ENCODE peak calls at places on chromosomes 3 and 15, in eight cellular contexts. P is AG09309; H is adipocyte; O is neuronal stem cell; V is H7; Y is cardiac fibroblast; Z is CD8-positive, alpha-beta memory T cell; B is psoas muscle. A is an unnamed sample.

GRCh38 chr3:66441124-66441523 is 59.7 kb downstream of the LRIG1 start:
- DNase-seq in P (no peak), H (peak), O (no peak), V (no peak), Y (peak), Z (no peak), B (no peak), A (peak)

GRCh38 chr15:63080638-63081250 is 38.2 kb downstream of the TPM1 start:
- DNase-seq in P (no peak), H (no peak), O (no peak), V (no peak), Y (no peak), Z (no peak), B (no peak), A (no peak)

GRCh38 chr3:193962986-193963683 is 172.8 kb upstream of the HES1 start:
- DNase-seq in P (no peak), H (no peak), O (no peak), V (no peak), Y (no peak), Z (no peak), B (no peak), A (no peak)

GRCh38 chr3:56784452-56785001 is 17.2 kb downstream of the ARHGEF3 start:
- DNase-seq in P (no peak), H (no peak), O (no peak), V (no peak), Y (no peak), Z (no peak), B (no peak), A (no peak)

GRCh38 chr3:115937054-115937453 is 313.7 kb downstream of the GAP43 start:
- DNase-seq in P (no peak), H (peak), O (no peak), V (no peak), Y (peak), Z (no peak), B (no peak), A (no peak)

GRCh38 chr3:2599471-2599870 is 500.8 kb downstream of the CNTN4 start:
- DNase-seq in P (no peak), H (no peak), O (no peak), V (no peak), Y (no peak), Z (no peak), B (no peak), A (no peak)

GRCh38 chr3:194136519-194137313 is 768 bp downstream of the HES1 start:
- DNase-seq in P (peak), H (peak), O (peak), V (peak), Y (peak), Z (no peak), B (peak), A (no peak)

GRCh38 chr3:128497305-128498126 is 4.5 kb upstream of the GATA2 start:
- DNase-seq in P (no peak), H (peak), O (no peak), V (peak), Y (peak), Z (peak), B (peak), A (no peak)

GRCh38 chr15:65376767-65377104 is 1.1 kb downstream of the IGDCC3 start:
- DNase-seq in P (no peak), H (peak), O (no peak), V (peak), Y (no peak), Z (no peak), B (no peak), A (no peak)

GRCh38 chr15:57537072-57537471 is 54.6 kb upstream of the MYZAP start:
- DNase-seq in P (peak), H (peak), O (peak), V (peak), Y (peak), Z (no peak), B (peak), A (no peak)

GRCh38 chr3:113625724-113626348 is 70.6 kb downstream of the USF3 start:
- DNase-seq in P (no peak), H (no peak), O (no peak), V (no peak), Y (peak), Z (no peak), B (no peak), A (no peak)

GRCh38 chr15:25876231-25877140 is 13.4 kb upstream of the ATP10A start:
- DNase-seq in P (no peak), H (no peak), O (no peak), V (no peak), Y (no peak), Z (no peak), B (no peak), A (no peak)

GRCh38 chr3:39133093-39133490 is 20.3 kb downstream of the CSRNP1 start:
- DNase-seq in P (no peak), H (no peak), O (no peak), V (no peak), Y (no peak), Z (no peak), B (no peak), A (no peak)

GRCh38 chr3:135853981-135854380 is 111.5 kb upstream of the PPP2R3A start:
- DNase-seq in P (no peak), H (no peak), O (no peak), V (no peak), Y (no peak), Z (no peak), B (no peak), A (no peak)

GRCh38 chr3:50585919-50586762 is 16.8 kb downstream of the HEMK1 start:
- DNase-seq in P (no peak), H (no peak), O (no peak), V (no peak), Y (no peak), Z (no peak), B (no peak), A (no peak)

GRCh38 chr15:57323806-57324589 is 52.3 kb upstream of the CGNL1 start:
- DNase-seq in P (no peak), H (no peak), O (no peak), V (peak), Y (no peak), Z (no peak), B (no peak), A (no peak)

GRCh38 chr3:60314064-60314463 is 937.2 kb downstream of the FHIT start:
- DNase-seq in P (no peak), H (no peak), O (no peak), V (no peak), Y (no peak), Z (no peak), B (no peak), A (no peak)

GRCh38 chr3:161420746-161421145 is 49.4 kb upstream of the SPTSSB start:
- DNase-seq in P (no peak), H (peak), O (peak), V (peak), Y (peak), Z (no peak), B (no peak), A (no peak)
- H3K4me3 ChIP-seq in P (no peak), H (no peak), O (no peak), V (no peak), Y (no peak), Z (no peak), B (no peak), A (no peak)

DNA sequence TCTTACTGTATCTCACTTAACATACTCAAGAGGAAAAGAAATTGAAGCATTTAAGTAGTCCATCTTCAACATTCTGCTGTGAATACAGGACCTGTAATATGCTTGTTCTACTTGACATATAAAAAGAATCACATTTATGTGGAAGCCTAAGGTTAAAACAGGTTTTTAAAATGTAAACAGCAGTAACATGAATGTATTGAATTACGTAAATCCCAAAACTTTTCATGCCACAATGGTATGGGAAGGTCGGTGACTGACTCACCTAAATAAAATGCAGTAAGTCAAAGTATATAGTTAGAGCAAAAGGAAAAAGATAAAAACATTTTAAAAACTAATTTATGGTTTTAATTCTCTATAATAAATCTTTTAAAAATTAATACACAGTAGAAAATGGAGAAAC is 115.7 kb upstream of the TJP1 start:
- DNase-seq in P (no peak), H (peak), O (no peak), V (no peak), Y (peak), Z (no peak), B (no peak), A (no peak)
- H3K4me3 ChIP-seq in P (no peak), H (no peak), O (no peak), V (no peak), Y (no peak), Z (no peak), B (no peak), A (no peak)

GRCh38 chr15:85482896-85483295 is 102.5 kb downstream of the AKAP13 start:
- DNase-seq in P (peak), H (peak), O (no peak), V (no peak), Y (peak), Z (no peak), B (no peak), A (no peak)
- H3K4me3 ChIP-seq in P (no peak), H (peak), O (no peak), V (no peak), Y (no peak), Z (no peak), B (no peak), A (no peak)

GRCh38 chr3:73623996-73624362 is 762 bp downstream of the PDZRN3 start:
- DNase-seq in P (no peak), H (peak), O (no peak), V (peak), Y (peak), Z (no peak), B (peak), A (peak)

GRCh38 chr3:73625124-73625665 is 454 bp upstream of the PDZRN3 start:
- DNase-seq in P (no peak), H (peak), O (peak), V (peak), Y (peak), Z (no peak), B (no peak), A (no peak)

GRCh38 chr3:73624363-73625123 is at the start of gene PDZRN3:
- DNase-seq in P (no peak), H (peak), O (peak), V (peak), Y (peak), Z (no peak), B (peak), A (peak)

GRCh38 chr3:73622135-73622534 is 2.6 kb downstream of the PDZRN3 start:
- DNase-seq in P (no peak), H (peak), O (no peak), V (peak), Y (no peak), Z (no peak), B (peak), A (no peak)

GRCh38 chr3:73623316-73623715 is 1.4 kb downstream of the PDZRN3 start:
- DNase-seq in P (no peak), H (peak), O (no peak), V (no peak), Y (no peak), Z (no peak), B (no peak), A (no peak)
- H3K4me3 ChIP-seq in P (peak), H (peak), O (no peak), V (peak), Y (peak), Z (no peak), B (peak), A (peak)

GRCh38 chr3:3801510-3801841 is 2.2 kb downstream of the LRRN1 start:
- DNase-seq in P (no peak), H (no peak), O (peak), V (peak), Y (no peak), Z (no peak), B (no peak), A (no peak)

GRCh38 chr3:3799173-3800075 is at the start of gene LRRN1:
- DNase-seq in P (no peak), H (peak), O (peak), V (peak), Y (no peak), Z (peak), B (peak), A (peak)

GRCh38 chr3:3798641-3799113 is 554 bp upstream of the LRRN1 start:
- DNase-seq in P (no peak), H (peak), O (no peak), V (peak), Y (no peak), Z (peak), B (peak), A (peak)

GRCh38 chr3:3800685-3801509 is 1.7 kb downstream of the LRRN1 start:
- DNase-seq in P (no peak), H (peak), O (peak), V (peak), Y (no peak), Z (no peak), B (peak), A (peak)

GRCh38 chr3:3800076-3800448 is 831 bp downstream of the LRRN1 start:
- DNase-seq in P (no peak), H (peak), O (peak), V (peak), Y (no peak), Z (no peak), B (peak), A (peak)
- H3K4me3 ChIP-seq in P (no peak), H (peak), O (peak), V (peak), Y (no peak), Z (no peak), B (peak), A (peak)

GRCh38 chr3:73520931-73521461 is 103.7 kb downstream of the PDZRN3 start:
- DNase-seq in P (no peak), H (peak), O (no peak), V (no peak), Y (no peak), Z (no peak), B (peak), A (peak)
- H3K4me3 ChIP-seq in P (no peak), H (peak), O (no peak), V (no peak), Y (no peak), Z (no peak), B (peak), A (peak)

DNA sequence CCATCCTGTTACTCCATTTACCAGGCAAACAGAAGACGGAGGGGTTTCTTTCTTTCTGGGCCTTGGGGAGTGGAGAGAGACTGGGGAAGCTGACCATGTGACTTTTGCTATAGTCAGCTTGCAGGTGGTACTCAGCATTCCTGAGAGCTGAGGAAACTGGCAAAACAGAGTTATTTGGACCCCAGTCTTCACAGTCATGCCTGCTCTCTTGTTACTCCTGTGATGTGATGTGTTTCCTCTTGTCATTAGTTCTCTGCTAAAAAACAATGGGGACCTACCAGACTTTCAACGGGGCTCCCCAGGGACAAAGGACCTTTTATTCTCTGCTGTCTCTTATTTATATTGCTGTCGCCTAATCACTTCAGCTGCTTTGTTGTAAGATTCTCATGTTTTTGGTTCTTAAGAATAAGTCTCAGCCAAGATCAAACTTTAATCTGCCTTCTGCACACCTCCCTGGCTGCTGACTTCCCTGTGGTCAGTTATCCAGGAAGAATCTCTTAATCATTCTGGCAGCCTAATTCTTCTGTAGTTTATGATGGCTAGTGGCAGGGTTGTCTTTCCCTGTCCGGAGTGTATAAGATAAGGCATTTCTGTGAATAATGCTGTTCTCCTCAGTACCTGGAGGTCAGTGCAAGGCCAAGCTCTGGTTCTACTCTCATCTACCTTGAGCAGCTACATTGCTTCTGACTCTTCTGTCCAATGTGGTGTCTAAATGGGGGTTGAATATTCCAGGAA is 8.8 kb downstream of the STARD9 start:
- DNase-seq in P (no peak), H (no peak), O (peak), V (peak), Y (peak), Z (no peak), B (no peak), A (no peak)
- H3K4me3 ChIP-seq in P (no peak), H (no peak), O (no peak), V (no peak), Y (no peak), Z (no peak), B (no peak), A (no peak)

A was measured in breast epithelium.